ENCODE peak calls at places on chromosomes 11 and 22, in seven cellular contexts. C, P, V, N, R, B and Y are unnamed samples.
A peak's percentile ranks its signal among the peaks of the same experiment; 100 is the strongest.

GRCh38 chr11:79212711-79213110 is 228.1 kb downstream of the TENM4 start:
- DNase-seq in C (no peak), P (no peak), V (no peak), N (no peak), R (no peak), B (no peak), Y (no peak)

GRCh38 chr11:131025020-131025419 is 108.7 kb upstream of the SNX19 start:
- DNase-seq in C (peak; percentile 15), P (peak; percentile 59), V (peak; percentile 64), N (no peak), R (no peak), B (peak; percentile 3), Y (peak; percentile 7)

GRCh38 chr22:21082248-21082647 is 36.5 kb downstream of the LRRC74B start:
- DNase-seq in C (no peak), P (no peak), V (peak; percentile 39), N (no peak), R (no peak), B (peak; percentile 85), Y (no peak)

GRCh38 chr11:75040167-75040770 is 51.5 kb downstream of the NEU3 start:
- DNase-seq in C (no peak), P (no peak), V (no peak), N (no peak), R (no peak), B (no peak), Y (no peak)

GRCh38 chr11:116219171-116219635 is 553.6 kb downstream of the BUD13 start:
- DNase-seq in C (peak; percentile 2), P (no peak), V (peak; percentile 31), N (no peak), R (no peak), B (no peak), Y (no peak)

GRCh38 chr22:42439821-42440674 is 7.8 kb upstream of the NFAM1 start:
- DNase-seq in C (no peak), P (peak; percentile 7), V (peak; percentile 35), N (peak; percentile 8), R (no peak), B (no peak), Y (peak; percentile 84)

GRCh38 chr22:35451602-35452001 is 51.7 kb downstream of the MCM5 start:
- DNase-seq in C (no peak), P (no peak), V (no peak), N (no peak), R (no peak), B (no peak), Y (no peak)

GRCh38 chr22:36737776-36738175 is 34.2 kb upstream of the CACNG2 start:
- DNase-seq in C (no peak), P (no peak), V (no peak), N (no peak), R (no peak), B (no peak), Y (peak; percentile 40)

GRCh38 chr11:95821640-95822039 is 31.3 kb downstream of the CEP57 start:
- DNase-seq in C (no peak), P (peak; percentile 60), V (peak; percentile 78), N (no peak), R (no peak), B (no peak), Y (no peak)

GRCh38 chr11:130070829-130071205 is 1.1 kb downstream of the APLP2 start:
- DNase-seq in C (no peak), P (peak; percentile 26), V (peak; percentile 31), N (no peak), R (peak; percentile 59), B (peak; percentile 25), Y (no peak)